ENCODE peak calls at places on chromosomes 5 and 9, in seven cellular contexts. U is stimulated activated CD8-positive, alpha-beta memory T cell treated with anti-CD3 and anti-CD28 coated beads, Interleukin-12 subunit alpha, Interleukin-12 subunit beta, amount 100 ng/mL, for 1 hour; B is activated gamma-delta T cell treated with Interleukin-2 at 50 U/mL for 16 hours; P is endothelial cell; R is T-helper 2 cell treated with Interferon-gamma antibody and Interleukin-4, amounts not matched to agents 5 μg/mL and 100 μg/mL, for 36 hours; V is H4; N is fibroblast of pulmonary artery. W is an unnamed sample.

GRCh38 chr9:2209400-2209799 is 194.3 kb downstream of the SMARCA2 start:
- DNase-seq in R (no peak), V (no peak), B (no peak), N (no peak), U (no peak), P (no peak), W (no peak)

GRCh38 chr5:96572864-96573512 is 89.2 kb upstream of the CAST start:
- DNase-seq in P (no peak), U (no peak), R (no peak), N (peak), V (peak), B (no peak), W (peak)

GRCh38 chr5:180618830-180619562 is 27.7 kb upstream of the SCGB3A1 start:
- DNase-seq in R (peak), V (no peak), P (peak), U (no peak), N (peak), B (no peak), W (no peak)

GRCh38 chr5:71841107-71841506 is 122.0 kb downstream of the CARTPT start:
- DNase-seq in N (no peak), R (no peak), U (no peak), V (no peak), P (no peak), B (no peak), W (no peak)

GRCh38 chr5:137833463-137833862 is 34.2 kb upstream of the MYOT start:
- DNase-seq in B (no peak), P (no peak), N (peak), R (no peak), V (peak), U (no peak), W (peak)

GRCh38 chr9:35748858-35749514 is at the start of the genes GBA2 and RGP1:
- DNase-seq in U (no peak), N (peak), V (peak), P (peak), R (peak), B (peak), W (no peak)

GRCh38 chr9:126689027-126689825 is 75.5 kb downstream of the LMX1B start:
- DNase-seq in N (no peak), U (no peak), V (no peak), B (no peak), R (no peak), P (no peak), W (no peak)

GRCh38 chr5:148011407-148012124 is 52.2 kb upstream of the SPINK5 start:
- DNase-seq in B (no peak), N (peak), R (no peak), V (peak), P (no peak), U (no peak), W (peak)

GRCh38 chr9:20683351-20684034 is 566 bp upstream of the FOCAD start:
- DNase-seq in R (peak), P (no peak), N (peak), B (peak), U (peak), V (peak), W (no peak)

GRCh38 chr9:110638381-110638954 is 30.1 kb upstream of the MUSK start:
- DNase-seq in N (peak), V (peak), P (no peak), U (no peak), B (no peak), R (no peak), W (no peak)

GRCh38 chr5:111143910-111144309 is 51.8 kb downstream of the WDR36 start:
- DNase-seq in P (no peak), R (no peak), N (peak), V (peak), U (no peak), B (no peak), W (peak)

GRCh38 chr9:96317335-96317980 is 15.5 kb upstream of the HSD17B3 start:
- DNase-seq in N (peak), R (peak), V (peak), B (peak), P (peak), U (peak), W (no peak)

GRCh38 chr9:37284631-37285030 is 137.9 kb upstream of the GRHPR start:
- DNase-seq in V (no peak), R (no peak), B (no peak), P (no peak), N (no peak), U (no peak), W (no peak)

GRCh38 chr5:34467436-34467835 is 188.7 kb upstream of the RAI14 start:
- DNase-seq in B (no peak), U (no peak), P (no peak), N (no peak), R (no peak), V (no peak), W (no peak)

GRCh38 chr9:96116275-96117051 is 185.5 kb downstream of the HSD17B3 start:
- DNase-seq in B (no peak), V (no peak), U (no peak), P (no peak), N (no peak), R (no peak), W (no peak)

GRCh38 chr5:178672635-178673034 is 45.8 kb upstream of the CLK4 start:
- DNase-seq in R (no peak), B (no peak), U (no peak), N (no peak), P (no peak), V (no peak), W (no peak)

GRCh38 chr9:13481274-13481673 is 201.8 kb upstream of the MPDZ start:
- DNase-seq in P (no peak), U (no peak), B (no peak), R (no peak), N (no peak), V (no peak), W (no peak)

GRCh38 chr5:170963521-170963920 is 101.7 kb downstream of the RANBP17 start:
- DNase-seq in N (no peak), P (no peak), U (no peak), R (no peak), B (no peak), V (no peak), W (no peak)

GRCh38 chr5:87435144-87435694 is 22.5 kb upstream of the CCNH start:
- DNase-seq in R (no peak), B (no peak), V (no peak), N (no peak), P (no peak), U (no peak), W (no peak)

GRCh38 chr9:26809795-26810194 is 82.8 kb downstream of the CAAP1 start:
- DNase-seq in B (no peak), R (no peak), U (no peak), P (no peak), V (no peak), N (peak), W (no peak)

GRCh38 chr5:90983748-90984147 is 399.4 kb downstream of the ARRDC3 start:
- DNase-seq in N (no peak), V (peak), R (no peak), P (no peak), B (no peak), U (no peak), W (no peak)

GRCh38 chr5:115262066-115262404 is 642 bp downstream of the PGGT1B start:
- DNase-seq in P (no peak), R (no peak), N (peak), V (peak), B (no peak), U (no peak), W (no peak)

GRCh38 chr5:144436007-144436406 is 265.3 kb downstream of the KCTD16 start:
- DNase-seq in R (no peak), P (no peak), U (no peak), B (no peak), V (no peak), N (no peak), W (no peak)

GRCh38 chr5:176533390-176533789 is 3.8 kb downstream of the RNF44 start:
- DNase-seq in B (no peak), N (no peak), R (no peak), U (no peak), P (no peak), V (no peak), W (no peak)

GRCh38 chr9:91486699-91487497 is 63.3 kb upstream of the NFIL3 start:
- DNase-seq in R (no peak), B (no peak), U (no peak), P (no peak), V (no peak), N (peak), W (no peak)

GRCh38 chr5:95075079-95075478 is 209.8 kb downstream of the MCTP1 start:
- DNase-seq in V (no peak), P (no peak), U (no peak), R (no peak), N (no peak), B (no peak), W (no peak)

GRCh38 chr9:120358877-120359276 is 221.1 kb downstream of the CDK5RAP2 start:
- DNase-seq in N (no peak), R (no peak), U (no peak), V (no peak), B (no peak), P (no peak), W (no peak)

GRCh38 chr9:1879501-1879900 is 135.6 kb upstream of the SMARCA2 start:
- DNase-seq in P (no peak), N (no peak), R (peak), V (no peak), U (no peak), B (no peak), W (no peak)

GRCh38 chr9:114894206-114894605 is 36.2 kb downstream of the TNFSF8 start:
- DNase-seq in P (no peak), V (peak), R (no peak), U (no peak), B (no peak), N (peak), W (no peak)

GRCh38 chr9:133708770-133709611 is 29.2 kb downstream of the SARDH start:
- DNase-seq in B (peak), R (no peak), N (no peak), V (no peak), U (peak), P (no peak), W (no peak)

GRCh38 chr5:149563461-149563860 is 12.2 kb upstream of the CSNK1A1 start:
- DNase-seq in R (no peak), V (no peak), B (no peak), N (no peak), P (no peak), U (no peak), W (no peak)